ENCODE peak calls at places on chromosomes 4 and X, in five cellular contexts. F is left lung, V is adrenal gland, N is ascending aorta, Y is mucosa of descending colon. M is an unnamed sample. For H3K9me3, the result is how much of the 10 kb centered on the place peaks cover.

GRCh38 chr4:186762361-186762760 is 38.7 kb upstream of the FAT1 start:
- DNase-seq in F (no peak), V (no peak), N (no peak), Y (no peak), M (no peak)

GRCh38 chr4:158090323-158090722 is 82.5 kb downstream of the GASK1B start:
- DNase-seq in F (no peak), V (peak), N (no peak), Y (no peak), M (no peak)

GRCh38 chr4:71338846-71339593 is at the start of gene SLC4A4:
- DNase-seq in F (no peak), V (no peak), N (no peak), Y (no peak), M (no peak)

GRCh38 chr4:134668237-134668636 is 466.6 kb upstream of the PABPC4L start:
- DNase-seq in F (no peak), V (no peak), N (no peak), Y (no peak), M (no peak)

GRCh38 chr4:127604949-127605709 is 27.6 kb upstream of the INTU start:
- DNase-seq in F (no peak), V (no peak), N (no peak), Y (no peak), M (no peak)

GRCh38 chr4:124804041-124804440 is 91.5 kb upstream of the ANKRD50 start:
- DNase-seq in F (no peak), V (no peak), N (no peak), Y (no peak), M (no peak)

GRCh38 chr4:17681921-17682566 is 67.6 kb downstream of the MED28 start:
- DNase-seq in F (no peak), V (no peak), N (no peak), Y (no peak), M (no peak)

GRCh38 chrX:150478496-150479492 is 89.6 kb upstream of the MTM1 start:
- DNase-seq in F (no peak), V (no peak), N (no peak), Y (no peak), M (no peak)

GRCh38 chr4:68951078-68951805 is at the start of gene UGT2A3:
- DNase-seq in F (no peak), V (no peak), N (no peak), Y (peak), M (no peak)

GRCh38 chrX:123976671-123977316 is 15.3 kb downstream of the STAG2 start:
- DNase-seq in F (no peak), V (no peak), N (no peak), Y (no peak), M (no peak)

GRCh38 chrX:78168065-78168464 is 28.6 kb upstream of the TAF9B start:
- DNase-seq in F (no peak), V (no peak), N (no peak), Y (no peak), M (no peak)

GRCh38 chr4:28278676-28279075 is 1418.0 kb downstream of the STIM2 start:
- DNase-seq in F (no peak), V (no peak), N (no peak), Y (no peak), M (no peak)

GRCh38 chr4:94339779-94340178 is 2.9 kb downstream of the HPGDS start:
- DNase-seq in F (peak), V (no peak), N (no peak), Y (no peak), M (no peak)

GRCh38 chr4:143095447-143095846 is 89.3 kb upstream of the USP38 start:
- DNase-seq in F (no peak), V (no peak), N (no peak), Y (no peak), M (no peak)

GRCh38 chr4:8435656-8436121 is 4.8 kb downstream of the ACOX3 start:
- DNase-seq in F (peak), V (no peak), N (no peak), Y (no peak), M (no peak)

GRCh38 chrX:83508526-83509245 is 596 bp downstream of the POU3F4 start:
- DNase-seq in F (no peak), V (no peak), N (no peak), Y (no peak), M (peak)

GRCh38 chr4:38268837-38269236 is 308.6 kb downstream of the PTTG2 start:
- DNase-seq in F (no peak), V (no peak), N (no peak), Y (no peak), M (no peak)

GRCh38 chrX:42127563-42127962 is 204.2 kb upstream of the CASK start:
- DNase-seq in F (no peak), V (no peak), N (no peak), Y (no peak), M (no peak)

GRCh38 chr4:124936427-124936826 is 223.9 kb upstream of the ANKRD50 start:
- DNase-seq in F (peak), V (no peak), N (no peak), Y (no peak), M (no peak)

GRCh38 chr4:15963001-15963451 is at the start of gene FGFBP2:
- DNase-seq in F (no peak), V (peak), N (no peak), Y (peak), M (no peak)

GRCh38 chr4:137421796-137422195 is 110.5 kb downstream of the PCDH18 start:
- DNase-seq in F (no peak), V (no peak), N (no peak), Y (no peak), M (no peak)

GRCh38 chrX:330726-331144 is 12.1 kb upstream of the GTPBP6 start:
- DNase-seq in F (peak), V (no peak), N (no peak), Y (no peak), M (peak)
- H3K9me3 ChIP-seq in F (under half), V (under half), N (under half), Y (under half), M (under half)

DNA sequence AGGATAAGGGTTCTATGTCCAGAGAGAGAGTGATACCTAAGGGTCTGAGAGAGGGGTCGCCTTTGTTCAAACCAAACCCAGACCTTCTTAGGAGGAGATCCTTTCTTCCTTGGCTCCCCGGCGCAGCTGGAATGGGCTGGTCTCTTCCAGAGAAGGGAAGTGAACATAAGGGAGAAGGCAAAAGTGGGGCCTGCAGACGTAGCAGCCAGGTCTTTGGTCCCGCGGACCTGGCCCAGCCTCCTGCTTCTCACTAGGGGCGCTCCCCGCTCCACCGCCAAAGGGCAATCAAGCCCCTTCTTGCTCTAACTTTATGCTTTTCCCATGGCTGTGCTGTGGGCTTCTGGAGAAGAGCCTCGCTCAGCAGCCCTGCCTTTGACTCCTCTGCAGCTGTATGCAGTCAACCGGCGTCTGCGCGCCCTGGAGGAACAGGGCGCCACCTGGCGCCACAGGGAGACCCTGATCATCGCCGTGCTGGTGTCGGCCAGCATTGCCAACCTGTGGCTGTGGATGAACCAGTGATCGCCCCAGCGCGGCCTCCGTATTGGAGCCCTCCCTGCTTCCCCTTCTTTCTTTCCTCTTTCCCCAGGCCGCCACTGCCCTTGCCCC is 6.5 kb downstream of the FATE1 start:
- DNase-seq in F (no peak), V (no peak), N (no peak), Y (peak), M (peak)
- H3K9me3 ChIP-seq in F (under half), V (under half), N (under half), Y (under half), M (under half)

GRCh38 chrX:22533898-22534297 is 261.2 kb downstream of the CBLL2 start:
- DNase-seq in F (no peak), V (no peak), N (no peak), Y (no peak), M (no peak)
- H3K9me3 ChIP-seq in F (under half), V (under half), N (under half), Y (under half), M (under half)

DNA sequence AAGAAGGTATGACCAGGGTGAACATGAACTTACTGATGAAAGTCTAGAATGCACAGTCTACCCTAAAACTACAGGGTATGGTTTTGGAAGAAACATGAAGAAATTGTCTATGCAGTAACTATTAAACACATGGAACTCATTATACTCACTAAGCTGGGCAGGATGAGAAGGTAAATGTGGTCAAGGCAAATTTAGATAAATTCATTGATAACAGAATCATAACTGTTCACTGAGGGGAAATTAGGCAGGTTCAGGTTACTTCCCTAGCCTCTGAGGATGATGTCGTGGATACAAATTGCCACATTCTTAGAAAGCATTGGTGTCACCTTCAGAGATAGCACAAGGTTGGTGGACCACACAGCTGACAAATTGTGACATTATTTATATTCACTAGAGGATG is 40.4 kb upstream of the MID1IP1 start:
- DNase-seq in F (no peak), V (no peak), N (no peak), Y (no peak), M (no peak)
- H3K9me3 ChIP-seq in F (under half), V (under half), N (under half), Y (under half), M (under half)

DNA sequence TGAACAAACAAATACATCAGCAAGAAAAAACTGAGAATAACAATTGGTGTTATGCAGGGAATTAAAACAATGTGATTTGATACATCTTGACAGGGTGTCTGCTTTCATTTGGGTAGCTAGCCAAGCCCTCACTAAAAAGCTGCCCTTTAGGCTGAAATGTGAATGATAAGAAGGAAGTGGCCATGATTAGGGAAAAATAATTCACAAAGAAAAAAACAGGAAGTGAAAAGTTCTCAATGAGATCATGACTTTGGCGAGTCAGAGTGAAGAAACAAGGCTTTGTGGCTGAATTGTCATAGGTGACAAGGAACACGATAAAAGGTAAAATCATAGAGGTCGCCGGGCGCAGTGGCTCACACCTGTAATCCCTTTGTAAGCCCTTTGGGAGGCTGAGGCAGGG is 675.7 kb upstream of the SLIT2 start:
- DNase-seq in F (no peak), V (no peak), N (no peak), Y (no peak), M (no peak)
- H3K9me3 ChIP-seq in F (under half), V (under half), N (under half), Y (under half), M (under half)

GRCh38 chr4:1321946-1322650 is 24.9 kb upstream of the UVSSA start:
- DNase-seq in F (no peak), V (no peak), N (no peak), Y (peak), M (peak)
- H3K9me3 ChIP-seq in F (under half), V (under half), N (under half), Y (under half), M (under half)

M was measured in kidney.